ENCODE peak calls at places on chromosomes 6 and 20, in four cellular contexts. Q is stomach, H is sigmoid colon, M is uterus. F is an unnamed sample.
A peak's percentile ranks its signal among the peaks of the same experiment; 100 is the strongest.

GRCh38 chr6:169324661-169325459 is 71.2 kb upstream of the THBS2 start:
- DNase-seq in Q (no peak), H (no peak), M (no peak), F (no peak)

GRCh38 chr6:62528894-62529526 is 243.0 kb upstream of the KHDRBS2 start:
- DNase-seq in Q (no peak), H (no peak), M (no peak), F (no peak)

GRCh38 chr6:2526766-2527165 is 224.0 kb downstream of the MYLK4 start:
- DNase-seq in Q (no peak), H (no peak), M (no peak), F (no peak)

GRCh38 chr6:137863126-137863996 is 3.7 kb upstream of the TNFAIP3 start:
- DNase-seq in Q (no peak), H (no peak), M (no peak), F (no peak)

GRCh38 chr20:9206486-9206885 is 137.6 kb downstream of the PLCB4 start:
- DNase-seq in Q (no peak), H (no peak), M (no peak), F (no peak)

GRCh38 chr6:11235062-11235461 is 2.6 kb upstream of the NEDD9 start:
- DNase-seq in Q (no peak), H (no peak), M (no peak), F (no peak)

GRCh38 chr6:85005494-85005893 is 241.1 kb upstream of the TBX18 start:
- DNase-seq in Q (no peak), H (no peak), M (no peak), F (no peak)

GRCh38 chr20:7540923-7541322 is 399.3 kb downstream of the HAO1 start:
- DNase-seq in Q (no peak), H (no peak), M (no peak), F (no peak)

GRCh38 chr20:57389695-57390603 is 1.2 kb upstream of the RBM38 start:
- DNase-seq in Q (no peak), H (peak; percentile 74), M (peak; percentile 23), F (peak; percentile 82)

GRCh38 chr6:31657406-31658157 is 1.9 kb downstream of the APOM start:
- DNase-seq in Q (no peak), H (no peak), M (no peak), F (no peak)

GRCh38 chr6:136290406-136291010 is 862 bp upstream of the BCLAF1 start:
- DNase-seq in Q (peak; percentile 78), H (peak; percentile 91), M (peak; percentile 71), F (peak; percentile 76)

GRCh38 chr6:26118999-26119398 is 31.8 kb downstream of the HFE start:
- DNase-seq in Q (peak; percentile 59), H (no peak), M (no peak), F (no peak)

GRCh38 chr6:43368517-43369160 is 808 bp downstream of the ZNF318 start:
- DNase-seq in Q (peak; percentile 37), H (peak; percentile 73), M (peak; percentile 51), F (no peak)

GRCh38 chr6:78916411-78916810 is 49.1 kb downstream of the IRAK1BP1 start:
- DNase-seq in Q (no peak), H (no peak), M (no peak), F (no peak)

GRCh38 chr6:166662690-166663089 is 35.6 kb upstream of the RPS6KA2 start:
- DNase-seq in Q (no peak), H (no peak), M (no peak), F (no peak)

GRCh38 chr6:124964084-124964763 is 2.0 kb downstream of the RNF217 start:
- DNase-seq in Q (no peak), H (peak; percentile 85), M (peak; percentile 68), F (no peak)
- H3K4me1 ChIP-seq in Q (peaks cover 60% of the 10 kb centered on the region), H (peaks cover 50% of the 10 kb centered on the region), M (no peaks in the 10 kb centered on the region), F (peaks cover 17% of the 10 kb centered on the region)

DNA sequence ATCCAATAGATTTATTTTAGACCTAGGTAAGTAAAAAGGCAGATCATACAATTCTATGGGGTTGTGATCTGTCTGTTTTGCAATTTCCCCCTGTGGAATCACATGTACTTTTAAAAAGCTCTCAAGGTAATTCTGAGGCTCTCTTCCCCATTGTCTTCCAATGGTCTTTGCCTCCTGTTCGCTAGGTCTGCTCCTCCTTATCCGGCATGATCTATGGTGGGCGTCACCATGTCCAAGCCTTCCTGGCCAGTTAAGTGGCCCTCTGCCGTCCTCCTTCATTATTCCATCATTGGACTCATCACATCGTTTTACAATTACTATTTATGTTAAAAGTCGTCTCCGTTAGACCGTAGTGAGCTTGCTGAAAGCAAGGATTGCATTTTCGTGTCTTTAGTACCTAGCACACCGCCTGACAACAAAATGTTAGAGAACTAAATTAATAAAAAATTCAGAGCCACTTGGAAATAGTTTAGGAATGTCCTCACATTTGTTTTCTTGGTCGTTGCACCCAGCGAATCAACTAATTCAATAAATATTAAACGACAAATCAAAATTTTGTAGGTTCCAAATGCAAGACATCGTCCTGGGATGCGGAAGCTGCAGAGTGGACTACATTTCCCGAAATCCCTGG is 2.2 kb upstream of the STXBP5 start:
- DNase-seq in Q (no peak), H (no peak), M (no peak), F (no peak)
- TF ChIP-seq POLR2A in Q (no peak), H (no peak), M (no peak), F (no peak)

GRCh38 chr20:47379433-47380150 is 23.1 kb upstream of the ZMYND8 start:
- DNase-seq in Q (no peak), H (no peak), M (peak; percentile 72), F (no peak)
- H3K4me1 ChIP-seq in Q (peaks cover 16% of the 10 kb centered on the region), H (peaks cover 23% of the 10 kb centered on the region), M (no peaks in the 10 kb centered on the region), F (peaks cover 11% of the 10 kb centered on the region)

GRCh38 chr6:155182103-155182502 is 81.7 kb upstream of the CLDN20 start:
- DNase-seq in Q (no peak), H (no peak), M (no peak), F (no peak)

GRCh38 chr6:155181498-155181897 is 82.3 kb upstream of the CLDN20 start:
- DNase-seq in Q (no peak), H (no peak), M (no peak), F (no peak)

GRCh38 chr6:155186052-155186658 is 77.7 kb upstream of the CLDN20 start:
- DNase-seq in Q (no peak), H (no peak), M (no peak), F (no peak)

GRCh38 chr6:155185544-155185943 is 78.3 kb upstream of the CLDN20 start:
- DNase-seq in Q (peak; percentile 54), H (no peak), M (no peak), F (no peak)

DNA sequence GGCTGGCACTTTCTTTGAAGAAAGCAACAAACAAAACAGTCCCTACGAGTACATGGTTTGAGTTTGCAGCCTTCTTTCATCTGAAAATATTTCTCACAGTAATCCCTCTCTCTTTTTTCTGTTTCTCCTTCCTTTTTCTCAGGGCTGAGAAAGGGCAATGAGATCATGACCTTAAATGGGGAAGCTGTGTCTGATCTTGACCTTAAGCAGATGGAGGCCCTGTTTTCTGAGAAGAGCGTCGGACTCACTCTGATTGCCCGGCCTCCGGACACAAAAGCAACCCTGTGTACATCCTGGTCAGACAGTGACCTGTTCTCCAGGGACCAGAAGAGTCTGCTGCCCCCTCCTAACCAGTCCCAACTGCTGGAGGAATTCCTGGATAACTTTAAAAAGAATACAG is 80.7 kb upstream of the CLDN20 start:
- DNase-seq in Q (no peak), H (no peak), M (no peak), F (no peak)
- TF ChIP-seq POLR2A in Q (no peak), H (no peak), M (no peak), F (no peak)

DNA sequence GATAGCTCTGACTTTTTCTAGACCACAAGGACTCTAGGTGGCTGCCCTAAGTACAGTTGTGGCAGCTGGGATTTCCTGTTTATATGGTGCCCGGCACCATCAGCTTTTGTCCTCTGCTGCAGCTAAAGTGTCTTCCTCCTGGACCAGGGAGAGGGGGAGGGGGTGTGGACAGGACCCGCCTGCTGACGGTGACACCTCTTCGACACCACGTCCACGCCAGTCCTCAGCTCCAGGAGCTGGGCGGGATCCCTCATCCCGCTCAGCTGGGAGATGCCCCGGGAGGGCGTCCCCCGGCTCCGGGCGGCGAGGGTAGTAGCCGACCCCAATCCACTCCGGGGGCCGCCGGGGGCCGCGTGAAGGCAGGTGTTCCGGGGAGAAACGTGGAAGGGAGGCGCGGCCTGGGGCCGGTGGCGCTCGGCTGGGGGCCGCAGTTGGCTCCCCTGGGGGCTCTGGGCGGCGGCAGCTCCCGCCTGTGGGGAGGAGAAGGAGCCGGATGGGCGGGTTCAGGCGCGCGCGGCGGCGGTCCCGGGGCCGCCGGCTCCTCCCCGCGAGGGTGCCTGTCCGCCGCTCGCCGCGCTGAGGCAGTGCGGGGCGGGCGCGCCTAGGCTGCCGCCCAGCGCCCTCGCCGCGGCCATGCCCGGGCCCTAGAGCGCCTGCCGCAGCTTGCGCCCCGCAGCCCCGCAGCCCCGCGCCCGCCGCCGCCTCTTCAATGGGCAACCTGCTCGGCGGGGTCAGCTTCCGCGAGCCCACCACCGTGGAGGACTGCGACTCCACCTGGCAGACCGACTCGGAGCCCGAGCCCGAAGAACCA is at the start of gene OGFRL1:
- DNase-seq in Q (peak; percentile 79), H (peak; percentile 88), M (peak; percentile 76), F (peak; percentile 81)
- H3K4me1 ChIP-seq in Q (peaks cover 37% of the 10 kb centered on the region), H (peaks cover 22% of the 10 kb centered on the region), M (no peaks in the 10 kb centered on the region), F (peaks cover 23% of the 10 kb centered on the region)

DNA sequence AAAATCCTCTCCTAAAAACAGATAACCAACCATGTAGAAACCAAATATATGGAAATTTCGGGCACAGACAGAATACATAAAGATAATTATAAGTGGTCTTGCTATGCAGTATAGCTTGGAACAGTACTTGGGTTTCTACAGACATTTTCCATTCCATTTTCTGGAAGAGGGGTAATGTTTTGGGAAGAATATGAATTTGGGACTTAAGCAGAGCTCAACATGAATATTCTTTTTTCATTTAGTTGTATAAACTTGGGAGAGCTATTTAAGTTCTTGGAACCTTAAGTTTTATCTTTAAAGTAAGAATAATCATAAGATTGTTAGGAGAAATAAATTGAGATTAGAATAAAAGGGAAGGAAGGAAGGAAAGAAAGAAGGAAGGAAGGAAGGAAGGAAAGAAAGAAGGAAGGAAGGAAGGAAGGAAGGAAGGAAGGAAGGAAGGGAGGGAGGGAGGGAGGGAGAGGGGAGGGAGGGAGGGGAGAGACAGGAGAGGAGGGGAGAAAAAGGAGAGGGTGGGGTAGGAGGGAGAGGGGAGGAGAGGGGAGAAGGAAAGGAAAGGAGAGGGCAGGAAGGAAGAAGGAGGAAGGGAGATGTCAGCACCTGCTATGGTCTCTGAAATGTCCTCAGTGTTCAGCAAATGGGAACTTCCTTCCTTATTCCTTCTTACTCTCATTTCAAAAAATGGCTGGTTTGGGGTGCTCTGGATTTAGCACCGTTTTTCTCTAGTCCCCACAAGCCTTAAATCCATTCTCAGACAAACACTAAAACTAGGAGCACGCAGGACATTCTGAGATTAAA is 248.3 kb downstream of the LY86 start:
- DNase-seq in Q (no peak), H (no peak), M (no peak), F (no peak)
- TF ChIP-seq POLR2A in Q (no peak), H (no peak), M (no peak), F (no peak)

F was measured in upper lobe of left lung.